ENCODE peak calls at places on chromosome 5, in eight cellular contexts. One of them, this sample, is unnamed.

GRCh38 chr5:34695275-34696032 is 39.3 kb downstream of the RAI14 start:
- DNase-seq in body of pancreas: no peak
- DNase-seq in CD8-positive, alpha-beta T cell: no peak
- DNase-seq in right atrium auricular region: no peak
- DNase-seq in lung: no peak
- DNase-seq in mesenchymal stem cell: peak
- DNase-seq in dorsolateral prefrontal cortex: no peak
- DNase-seq in ovary: no peak
- DNase-seq in this sample: no peak

GRCh38 chr5:145531038-145531734 is 304.0 kb downstream of the PRELID2 start:
- DNase-seq in lung: no peak
- DNase-seq in CD8-positive, alpha-beta T cell: no peak
- DNase-seq in body of pancreas: peak
- DNase-seq in dorsolateral prefrontal cortex: no peak
- DNase-seq in mesenchymal stem cell: peak
- DNase-seq in right atrium auricular region: no peak
- DNase-seq in ovary: peak
- DNase-seq in this sample: peak

GRCh38 chr5:9545959-9546851 is at the start of gene SEMA5A:
- DNase-seq in mesenchymal stem cell: peak
- DNase-seq in lung: peak
- DNase-seq in dorsolateral prefrontal cortex: peak
- DNase-seq in right atrium auricular region: no peak
- DNase-seq in body of pancreas: peak
- DNase-seq in ovary: peak
- DNase-seq in CD8-positive, alpha-beta T cell: no peak
- DNase-seq in this sample: peak

GRCh38 chr5:115571441-115571878 is 26.9 kb upstream of the FEM1C start:
- DNase-seq in ovary: no peak
- DNase-seq in body of pancreas: peak
- DNase-seq in right atrium auricular region: no peak
- DNase-seq in lung: no peak
- DNase-seq in dorsolateral prefrontal cortex: peak
- DNase-seq in CD8-positive, alpha-beta T cell: no peak
- DNase-seq in mesenchymal stem cell: no peak
- DNase-seq in this sample: no peak

GRCh38 chr5:151772868-151773561 is 1.3 kb downstream of the G3BP1 start:
- DNase-seq in CD8-positive, alpha-beta T cell: no peak
- DNase-seq in lung: no peak
- DNase-seq in dorsolateral prefrontal cortex: no peak
- DNase-seq in mesenchymal stem cell: peak
- DNase-seq in body of pancreas: no peak
- DNase-seq in right atrium auricular region: no peak
- DNase-seq in ovary: no peak
- DNase-seq in this sample: no peak

GRCh38 chr5:41793156-41793770 is 77.0 kb downstream of the OXCT1 start:
- DNase-seq in ovary: no peak
- DNase-seq in body of pancreas: no peak
- DNase-seq in right atrium auricular region: no peak
- DNase-seq in dorsolateral prefrontal cortex: no peak
- DNase-seq in mesenchymal stem cell: peak
- DNase-seq in CD8-positive, alpha-beta T cell: no peak
- DNase-seq in lung: no peak
- DNase-seq in this sample: no peak

GRCh38 chr5:82164957-82165698 is 113.0 kb downstream of the RPS23 start:
- DNase-seq in body of pancreas: peak
- DNase-seq in lung: no peak
- DNase-seq in CD8-positive, alpha-beta T cell: no peak
- DNase-seq in mesenchymal stem cell: peak
- DNase-seq in right atrium auricular region: no peak
- DNase-seq in ovary: peak
- DNase-seq in dorsolateral prefrontal cortex: no peak
- DNase-seq in this sample: peak

GRCh38 chr5:55042886-55043285 is 18.8 kb downstream of the GZMK start:
- DNase-seq in lung: no peak
- DNase-seq in dorsolateral prefrontal cortex: no peak
- DNase-seq in body of pancreas: no peak
- DNase-seq in CD8-positive, alpha-beta T cell: no peak
- DNase-seq in right atrium auricular region: no peak
- DNase-seq in mesenchymal stem cell: no peak
- DNase-seq in ovary: no peak
- DNase-seq in this sample: no peak

GRCh38 chr5:68067353-68067752 is 148.2 kb upstream of the PIK3R1 start:
- DNase-seq in mesenchymal stem cell: no peak
- DNase-seq in ovary: no peak
- DNase-seq in CD8-positive, alpha-beta T cell: no peak
- DNase-seq in dorsolateral prefrontal cortex: no peak
- DNase-seq in lung: no peak
- DNase-seq in body of pancreas: no peak
- DNase-seq in right atrium auricular region: no peak
- DNase-seq in this sample: no peak
- H3K27ac ChIP-seq in mesenchymal stem cell: no peak
- H3K27ac ChIP-seq in ovary: no peak
- H3K27ac ChIP-seq in CD8-positive, alpha-beta T cell: no peak
- H3K27ac ChIP-seq in dorsolateral prefrontal cortex: no peak
- H3K27ac ChIP-seq in lung: no peak
- H3K27ac ChIP-seq in body of pancreas: no peak
- H3K27ac ChIP-seq in right atrium auricular region: peak
- H3K27ac ChIP-seq in this sample: no peak

DNA sequence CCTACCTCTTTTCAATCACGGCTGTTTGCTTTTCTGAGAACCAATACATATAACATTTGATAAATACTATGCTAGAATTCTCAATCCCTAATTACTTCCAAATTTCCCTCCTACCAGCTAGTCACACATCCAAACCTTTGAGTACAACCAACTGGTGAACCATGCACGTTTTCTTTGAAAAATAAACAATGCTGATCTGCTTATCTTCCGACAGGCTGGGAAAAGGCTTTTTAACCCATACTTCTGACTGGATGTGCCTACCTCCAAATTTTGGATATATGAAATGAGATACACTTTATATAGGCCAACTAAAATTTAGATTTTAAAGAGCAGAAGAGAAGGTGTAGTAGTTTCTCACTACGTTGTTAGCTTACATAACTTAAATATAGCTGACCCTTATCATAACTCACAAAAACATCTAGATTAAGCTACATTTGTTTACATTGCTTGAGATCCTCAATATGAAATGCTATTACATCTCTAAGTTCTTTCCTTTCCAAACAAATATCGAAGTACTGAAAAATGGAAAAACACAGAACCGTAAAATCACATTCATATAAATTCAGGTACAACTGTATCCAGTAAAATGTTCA is 2.1 kb downstream of the NR3C1 start:
- DNase-seq in ovary: no peak
- DNase-seq in CD8-positive, alpha-beta T cell: no peak
- DNase-seq in right atrium auricular region: no peak
- DNase-seq in dorsolateral prefrontal cortex: no peak
- DNase-seq in mesenchymal stem cell: no peak
- DNase-seq in body of pancreas: no peak
- DNase-seq in lung: no peak
- DNase-seq in this sample: no peak
- H3K27ac ChIP-seq in ovary: no peak
- H3K27ac ChIP-seq in CD8-positive, alpha-beta T cell: no peak
- H3K27ac ChIP-seq in right atrium auricular region: peak
- H3K27ac ChIP-seq in dorsolateral prefrontal cortex: peak
- H3K27ac ChIP-seq in mesenchymal stem cell: no peak
- H3K27ac ChIP-seq in body of pancreas: no peak
- H3K27ac ChIP-seq in lung: peak
- H3K27ac ChIP-seq in this sample: no peak

DNA sequence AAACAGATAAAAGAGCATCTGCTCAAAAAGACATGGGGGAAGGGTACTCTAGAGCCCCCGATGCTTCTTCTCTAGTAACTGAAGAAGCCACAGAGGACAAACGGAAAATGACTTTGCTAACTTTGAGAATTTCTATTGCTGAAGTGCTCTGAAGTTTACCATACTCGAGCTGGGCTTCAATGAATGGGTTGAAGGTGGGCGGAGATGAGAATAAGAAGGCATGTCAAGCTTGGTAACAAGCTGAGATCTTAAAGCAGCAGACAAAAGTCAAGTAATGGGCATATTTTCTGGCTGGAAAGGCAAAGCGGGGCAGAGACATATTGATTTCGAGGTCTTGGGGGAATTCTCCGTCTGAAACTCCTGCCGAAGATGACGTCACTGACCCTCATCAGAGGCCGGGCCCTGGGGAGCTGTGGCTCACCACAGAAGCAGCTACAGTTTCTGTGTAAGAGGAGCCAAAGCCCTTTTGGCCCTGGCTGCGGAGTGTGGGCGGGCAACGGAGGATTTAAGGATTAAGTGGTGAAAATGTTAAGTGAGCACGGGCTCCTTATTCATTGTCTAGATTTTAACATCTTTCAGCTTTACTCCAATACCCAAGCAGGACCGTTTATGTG is 115.8 kb upstream of the SLIT3 start:
- DNase-seq in lung: no peak
- DNase-seq in ovary: peak
- DNase-seq in body of pancreas: peak
- DNase-seq in CD8-positive, alpha-beta T cell: no peak
- DNase-seq in right atrium auricular region: peak
- DNase-seq in dorsolateral prefrontal cortex: no peak
- DNase-seq in mesenchymal stem cell: peak
- DNase-seq in this sample: peak
- H3K27ac ChIP-seq in lung: no peak
- H3K27ac ChIP-seq in ovary: no peak
- H3K27ac ChIP-seq in body of pancreas: no peak
- H3K27ac ChIP-seq in CD8-positive, alpha-beta T cell: no peak
- H3K27ac ChIP-seq in right atrium auricular region: no peak
- H3K27ac ChIP-seq in dorsolateral prefrontal cortex: no peak
- H3K27ac ChIP-seq in mesenchymal stem cell: no peak
- H3K27ac ChIP-seq in this sample: no peak

GRCh38 chr5:149759986-149760699 is 30.0 kb downstream of the PPARGC1B start:
- DNase-seq in CD8-positive, alpha-beta T cell: no peak
- DNase-seq in ovary: no peak
- DNase-seq in lung: no peak
- DNase-seq in dorsolateral prefrontal cortex: no peak
- DNase-seq in mesenchymal stem cell: no peak
- DNase-seq in body of pancreas: no peak
- DNase-seq in right atrium auricular region: no peak
- DNase-seq in this sample: no peak
- H3K27ac ChIP-seq in CD8-positive, alpha-beta T cell: no peak
- H3K27ac ChIP-seq in ovary: no peak
- H3K27ac ChIP-seq in lung: peak
- H3K27ac ChIP-seq in dorsolateral prefrontal cortex: no peak
- H3K27ac ChIP-seq in mesenchymal stem cell: peak
- H3K27ac ChIP-seq in body of pancreas: no peak
- H3K27ac ChIP-seq in right atrium auricular region: no peak
- H3K27ac ChIP-seq in this sample: no peak

DNA sequence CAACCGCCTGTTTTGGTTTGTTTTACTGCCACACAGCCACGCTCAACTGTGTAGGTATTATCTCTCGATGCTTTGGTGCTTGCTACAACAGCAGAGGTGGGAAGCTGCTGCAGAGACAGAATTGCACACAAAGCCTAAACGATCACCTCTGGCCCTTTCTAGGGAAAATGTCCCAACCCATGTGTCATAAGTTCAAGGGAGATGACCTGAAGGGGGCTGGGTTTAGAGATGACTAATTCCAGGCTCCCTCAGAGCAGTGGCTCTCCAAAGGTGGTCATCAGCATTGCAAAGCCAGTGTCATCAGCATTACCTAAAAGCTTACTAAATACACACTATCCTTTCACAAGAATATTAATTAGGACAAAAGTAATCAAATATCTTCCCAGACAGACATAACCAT is 10.9 kb downstream of the ZNF622 start:
- DNase-seq in mesenchymal stem cell: no peak
- DNase-seq in lung: no peak
- DNase-seq in body of pancreas: no peak
- DNase-seq in ovary: no peak
- DNase-seq in right atrium auricular region: no peak
- DNase-seq in dorsolateral prefrontal cortex: no peak
- DNase-seq in CD8-positive, alpha-beta T cell: no peak
- DNase-seq in this sample: no peak
- H3K27ac ChIP-seq in mesenchymal stem cell: no peak
- H3K27ac ChIP-seq in lung: peak
- H3K27ac ChIP-seq in body of pancreas: no peak
- H3K27ac ChIP-seq in ovary: no peak
- H3K27ac ChIP-seq in right atrium auricular region: no peak
- H3K27ac ChIP-seq in dorsolateral prefrontal cortex: no peak
- H3K27ac ChIP-seq in CD8-positive, alpha-beta T cell: no peak
- H3K27ac ChIP-seq in this sample: no peak

DNA sequence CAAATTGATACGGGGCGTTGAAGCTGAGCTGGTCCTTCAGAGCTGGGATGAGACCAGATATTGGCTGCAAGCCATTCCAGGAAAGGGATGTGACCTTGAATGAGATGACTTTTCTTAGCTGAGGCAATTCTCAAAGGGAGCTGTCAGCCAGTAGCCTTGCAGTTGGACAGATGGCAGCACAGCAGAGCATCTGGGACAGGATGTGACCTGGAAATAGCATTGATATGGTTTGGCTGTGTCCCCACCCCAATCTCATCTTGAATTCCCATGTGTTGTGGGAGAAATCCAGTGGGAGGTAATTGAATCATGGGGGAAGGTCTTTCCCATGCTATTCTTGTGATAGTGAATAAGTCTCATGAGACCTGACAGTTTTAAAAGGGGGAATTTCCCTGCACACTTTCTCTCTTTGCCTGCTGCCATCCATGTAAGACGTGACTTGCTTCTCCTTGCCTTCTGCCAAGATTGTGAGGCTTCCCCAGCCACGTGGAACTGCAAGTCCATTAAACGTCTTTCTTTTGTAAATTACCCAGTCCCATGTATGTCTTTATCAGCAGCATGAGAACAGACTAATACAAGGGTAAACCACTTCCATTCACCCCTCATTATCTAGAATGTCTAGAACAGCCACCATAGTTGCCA is 19.8 kb upstream of the MTX3 start:
- DNase-seq in dorsolateral prefrontal cortex: no peak
- DNase-seq in ovary: no peak
- DNase-seq in body of pancreas: no peak
- DNase-seq in lung: no peak
- DNase-seq in CD8-positive, alpha-beta T cell: no peak
- DNase-seq in right atrium auricular region: no peak
- DNase-seq in mesenchymal stem cell: no peak
- DNase-seq in this sample: no peak
- H3K27ac ChIP-seq in dorsolateral prefrontal cortex: no peak
- H3K27ac ChIP-seq in ovary: no peak
- H3K27ac ChIP-seq in body of pancreas: no peak
- H3K27ac ChIP-seq in lung: no peak
- H3K27ac ChIP-seq in CD8-positive, alpha-beta T cell: no peak
- H3K27ac ChIP-seq in right atrium auricular region: no peak
- H3K27ac ChIP-seq in mesenchymal stem cell: no peak
- H3K27ac ChIP-seq in this sample: no peak

DNA sequence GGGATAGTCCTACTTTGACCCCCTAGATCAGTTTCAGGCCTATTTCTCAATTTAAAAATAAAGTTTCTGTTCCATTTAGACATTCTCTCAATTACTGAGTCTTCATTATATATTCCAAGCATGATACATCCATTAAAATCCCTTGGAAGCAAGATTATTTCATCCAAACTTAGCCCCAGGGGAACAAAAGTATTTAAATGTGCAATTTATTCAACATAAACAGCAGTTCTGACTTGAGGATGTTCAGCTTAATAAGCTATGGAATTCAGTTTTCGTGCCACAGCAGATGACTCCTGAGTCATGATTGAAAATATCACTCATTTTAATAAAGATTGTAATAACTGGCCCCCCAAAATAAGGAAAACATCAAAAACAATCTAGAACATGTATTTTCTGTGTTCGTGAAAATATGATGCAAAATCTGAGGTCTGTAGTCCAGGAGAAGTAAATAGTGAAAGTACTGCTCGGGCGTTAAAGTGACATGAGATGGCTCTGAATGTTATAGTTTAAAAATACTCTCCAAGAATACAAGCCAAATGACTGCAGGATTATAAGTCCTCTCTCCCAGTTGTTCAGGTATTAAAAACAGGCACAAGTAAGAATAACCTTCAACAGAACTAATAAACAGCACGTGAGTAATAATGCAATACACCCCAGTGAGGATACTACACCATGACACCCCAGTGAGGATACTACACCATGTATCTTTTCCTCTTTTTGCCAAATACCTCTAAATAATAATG is 67.1 kb downstream of the RETREG1 start:
- DNase-seq in body of pancreas: no peak
- DNase-seq in right atrium auricular region: no peak
- DNase-seq in lung: no peak
- DNase-seq in mesenchymal stem cell: no peak
- DNase-seq in dorsolateral prefrontal cortex: no peak
- DNase-seq in CD8-positive, alpha-beta T cell: no peak
- DNase-seq in ovary: no peak
- DNase-seq in this sample: no peak
- H3K27ac ChIP-seq in body of pancreas: no peak
- H3K27ac ChIP-seq in right atrium auricular region: peak
- H3K27ac ChIP-seq in lung: peak
- H3K27ac ChIP-seq in mesenchymal stem cell: no peak
- H3K27ac ChIP-seq in dorsolateral prefrontal cortex: peak
- H3K27ac ChIP-seq in CD8-positive, alpha-beta T cell: no peak
- H3K27ac ChIP-seq in ovary: no peak
- H3K27ac ChIP-seq in this sample: no peak